ENCODE peak calls at places on chromosomes 3 and 15, in seven cellular contexts. U is neuronal stem cell, V is mesenchymal stem cell, L is mesendoderm, N is H9, T is H1, R is trophoblast cell. I is an unnamed sample.

GRCh38 chr3:172323894-172324590 is 124.2 kb downstream of the GHSR start:
- DNase-seq in U (no peak), V (peak; percentile 81), L (peak; percentile 66), N (no peak), T (no peak), R (peak; percentile 55), I (peak; percentile 62)

GRCh38 chr3:11238880-11239279 is 33.3 kb upstream of the ATG7 start:
- DNase-seq in U (no peak), V (peak; percentile 87), L (no peak), N (no peak), T (no peak), R (no peak), I (peak; percentile 95)

GRCh38 chr3:149820183-149820582 is 7.2 kb downstream of the RNF13 start:
- DNase-seq in U (no peak), V (no peak), L (peak; percentile 21), N (no peak), T (no peak), R (peak; percentile 40), I (no peak)

GRCh38 chr3:139675327-139675726 is 2.4 kb downstream of the NMNAT3 start:
- DNase-seq in U (no peak), V (no peak), L (no peak), N (peak; percentile 38), T (no peak), R (no peak), I (no peak)

GRCh38 chr3:190131329-190131728 is 10.6 kb upstream of the P3H2 start:
- DNase-seq in U (no peak), V (peak; percentile 62), L (no peak), N (no peak), T (no peak), R (no peak), I (peak; percentile 88)

GRCh38 chr15:98085003-98085639 is 124.6 kb downstream of the ARRDC4 start:
- DNase-seq in U (peak; percentile 44), V (peak; percentile 56), L (peak; percentile 66), N (no peak), T (no peak), R (peak; percentile 48), I (peak; percentile 69)

GRCh38 chr3:10334461-10334860 is 13.5 kb upstream of the SEC13 start:
- DNase-seq in U (no peak), V (peak; percentile 15), L (peak; percentile 30), N (peak; percentile 70), T (no peak), R (peak; percentile 28), I (peak; percentile 76)

GRCh38 chr3:184154909-184155643 is at the start of gene DVL3:
- DNase-seq in U (peak; percentile 72), V (peak; percentile 64), L (peak; percentile 77), N (peak; percentile 59), T (peak; percentile 76), R (peak; percentile 21), I (peak; percentile 52)

GRCh38 chr15:69193948-69194827 is 33.8 kb downstream of the GLCE start:
- DNase-seq in U (no peak), V (peak; percentile 56), L (peak; percentile 13), N (no peak), T (no peak), R (no peak), I (peak; percentile 75)

GRCh38 chr3:52554026-52554755 is 17.8 kb downstream of the UQCC5 start:
- DNase-seq in U (no peak), V (no peak), L (no peak), N (no peak), T (no peak), R (peak; percentile 71), I (no peak)

GRCh38 chr15:70196314-70197291 is 98.9 kb upstream of the TLE3 start:
- DNase-seq in U (peak; percentile 82), V (peak; percentile 87), L (peak; percentile 98), N (peak; percentile 94), T (peak; percentile 76), R (peak; percentile 100), I (peak; percentile 88)

GRCh38 chr3:184334470-184335158 is 2.8 kb upstream of the FAM131A start:
- DNase-seq in U (no peak), V (peak; percentile 83), L (peak; percentile 34), N (no peak), T (no peak), R (peak; percentile 83), I (peak; percentile 86)

GRCh38 chr15:58346361-58346760 is 85.4 kb upstream of the LIPC start:
- DNase-seq in U (no peak), V (no peak), L (peak; percentile 77), N (no peak), T (no peak), R (no peak), I (no peak)

GRCh38 chr3:120168611-120169010 is 74.4 kb upstream of the GSK3B start:
- DNase-seq in U (no peak), V (no peak), L (no peak), N (no peak), T (no peak), R (peak; percentile 77), I (no peak)

GRCh38 chr3:52670621-52671521 is 14.8 kb downstream of the PBRM1 start:
- DNase-seq in U (no peak), V (peak; percentile 100), L (peak; percentile 72), N (no peak), T (no peak), R (peak; percentile 90), I (peak; percentile 100)

GRCh38 chr15:95734422-95735316 is 595.8 kb upstream of the NR2F2 start:
- DNase-seq in U (no peak), V (peak; percentile 33), L (no peak), N (no peak), T (no peak), R (no peak), I (no peak)

DNA sequence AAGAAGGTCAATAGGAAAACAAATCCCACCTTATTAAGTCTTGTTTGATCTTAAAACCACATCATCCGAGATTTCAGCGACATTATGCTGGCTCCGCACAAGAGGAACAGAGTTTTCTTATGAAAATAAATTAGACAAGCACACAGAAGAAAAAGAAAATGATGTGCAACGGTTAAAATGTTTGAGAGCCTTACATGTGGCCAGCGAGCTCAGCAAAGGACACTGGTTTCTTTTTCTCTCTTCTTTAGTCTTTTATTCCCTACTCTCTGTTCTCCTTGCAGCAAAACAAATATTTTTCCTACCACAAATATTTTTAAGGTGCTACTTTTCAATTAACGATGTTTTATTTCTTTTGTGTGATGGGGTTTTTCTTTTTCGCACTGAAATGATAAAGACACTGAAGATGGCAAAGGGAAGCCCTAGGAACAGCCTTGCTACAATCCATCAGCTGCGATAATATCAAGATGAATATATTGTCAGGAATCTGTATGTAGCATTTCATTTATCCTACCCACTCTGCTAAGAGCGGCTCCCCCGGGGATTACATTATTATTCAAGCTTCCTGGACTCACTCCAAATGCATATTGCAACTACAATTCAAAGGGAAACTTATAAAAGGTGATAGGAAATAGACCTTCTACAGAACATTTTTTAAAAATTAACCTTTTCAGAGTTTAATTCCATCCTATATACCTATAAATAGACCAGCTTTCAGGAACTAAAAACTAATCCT is 72.9 kb downstream of the ANXA2 start:
- DNase-seq in U (no peak), V (no peak), L (no peak), N (no peak), T (no peak), R (no peak), I (no peak)
- H2BK120ac ChIP-seq in U (no peak overlapping the region), V (no peak overlapping the region), L (no peak overlapping the region), N (no peak overlapping the region), T (no peak overlapping the region), R (no peak overlapping the region), I (no peak overlapping the region)

DNA sequence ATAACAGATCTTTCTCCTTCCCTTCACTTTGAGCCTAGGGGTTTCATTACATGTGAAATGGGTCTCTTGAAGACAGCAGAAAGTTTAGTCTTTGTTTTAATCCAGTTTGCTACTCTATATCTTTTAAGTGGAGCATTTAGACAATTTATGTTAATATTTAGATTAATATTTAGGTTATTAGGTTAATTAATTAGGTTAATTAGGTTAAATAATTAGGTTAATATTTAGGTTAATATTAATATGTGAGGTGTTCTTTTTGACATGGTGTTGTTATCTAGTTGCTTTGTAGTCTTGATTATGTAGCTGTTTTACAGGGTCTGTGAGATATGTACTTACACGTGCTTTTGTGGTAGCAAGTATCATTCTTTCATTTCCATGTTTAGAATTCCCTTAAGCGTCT is 312.9 kb downstream of the NEK10 start:
- DNase-seq in U (no peak), V (no peak), L (no peak), N (no peak), T (no peak), R (no peak), I (no peak)
- H2BK120ac ChIP-seq in U (no peak overlapping the region), V (no peak overlapping the region), L (no peak overlapping the region), N (no peak overlapping the region), T (no peak overlapping the region), R (no peak overlapping the region), I (no peak overlapping the region)

DNA sequence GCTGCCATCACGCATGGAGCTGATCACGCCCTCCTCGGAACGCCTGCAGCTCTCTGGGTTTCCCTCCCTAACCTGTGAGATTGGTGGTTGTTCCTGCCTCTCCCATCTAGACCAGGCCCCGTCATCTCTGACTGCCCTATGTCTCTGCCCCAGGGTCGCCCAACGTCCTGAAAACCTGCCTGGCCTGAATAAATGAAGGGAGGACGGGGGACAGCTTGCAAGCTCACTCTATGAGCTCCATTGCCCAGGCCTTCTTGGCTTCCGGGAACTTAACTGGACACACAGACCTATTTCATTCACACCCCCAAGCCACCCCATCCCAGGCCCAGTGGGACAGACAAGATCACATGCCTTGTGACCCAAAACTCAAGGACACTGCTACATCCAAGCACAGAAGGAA is 274.2 kb downstream of the XXYLT1 start:
- DNase-seq in U (no peak), V (no peak), L (no peak), N (peak; percentile 18), T (no peak), R (no peak), I (no peak)
- H2BK120ac ChIP-seq in U (no peak overlapping the region), V (no peak overlapping the region), L (no peak overlapping the region), N (no peak overlapping the region), T (no peak overlapping the region), R (no peak overlapping the region), I (no peak overlapping the region)

GRCh38 chr3:197205265-197205664 is 93.1 kb downstream of the DLG1 start:
- DNase-seq in U (no peak), V (no peak), L (no peak), N (no peak), T (no peak), R (no peak), I (no peak)

GRCh38 chr3:197201840-197202452 is 96.5 kb downstream of the DLG1 start:
- DNase-seq in U (no peak), V (no peak), L (no peak), N (no peak), T (no peak), R (no peak), I (no peak)

GRCh38 chr3:197204729-197205128 is 93.7 kb downstream of the DLG1 start:
- DNase-seq in U (no peak), V (no peak), L (no peak), N (no peak), T (no peak), R (no peak), I (no peak)

GRCh38 chr3:197203714-197204146 is 94.7 kb downstream of the DLG1 start:
- DNase-seq in U (no peak), V (no peak), L (peak; percentile 35), N (no peak), T (no peak), R (no peak), I (no peak)

GRCh38 chr3:197202694-197203093 is 95.7 kb downstream of the DLG1 start:
- DNase-seq in U (no peak), V (no peak), L (no peak), N (no peak), T (no peak), R (no peak), I (no peak)
- H2BK120ac ChIP-seq in U (no peak overlapping the region), V (no peak overlapping the region), L (no peak overlapping the region), N (no peak overlapping the region), T (no peak overlapping the region), R (no peak overlapping the region), I (no peak overlapping the region)